ENCODE peak calls at places on chromosomes 4 and X, in seven cellular contexts. One of them, this sample, is unnamed.

GRCh38 chrX:9374537-9374936 is 90.3 kb upstream of the TBL1X start:
- DNase-seq in IMR-90: no peak
- DNase-seq in HFF-Myc: no peak
- DNase-seq in heart left ventricle: no peak
- DNase-seq in fibroblast of mammary gland: no peak
- DNase-seq in HepG2: no peak
- DNase-seq in CD8-positive, alpha-beta T cell: no peak
- DNase-seq in this sample: no peak

GRCh38 chr4:21802406-21802805 is 146.2 kb downstream of the KCNIP4 start:
- DNase-seq in IMR-90: no peak
- DNase-seq in HepG2: no peak
- DNase-seq in CD8-positive, alpha-beta T cell: no peak
- DNase-seq in fibroblast of mammary gland: peak; percentile 45
- DNase-seq in heart left ventricle: no peak
- DNase-seq in HFF-Myc: no peak
- DNase-seq in this sample: peak; percentile 78

GRCh38 chr4:121510260-121510942 is 129.6 kb upstream of the QRFPR start:
- DNase-seq in HFF-Myc: no peak
- DNase-seq in heart left ventricle: no peak
- DNase-seq in IMR-90: no peak
- DNase-seq in HepG2: no peak
- DNase-seq in CD8-positive, alpha-beta T cell: no peak
- DNase-seq in fibroblast of mammary gland: no peak
- DNase-seq in this sample: no peak

GRCh38 chr4:153488719-153489384 is 22.7 kb downstream of the TMEM131L start:
- DNase-seq in heart left ventricle: peak; percentile 72
- DNase-seq in HFF-Myc: no peak
- DNase-seq in fibroblast of mammary gland: no peak
- DNase-seq in HepG2: no peak
- DNase-seq in IMR-90: no peak
- DNase-seq in CD8-positive, alpha-beta T cell: no peak
- DNase-seq in this sample: peak; percentile 10

GRCh38 chrX:47232803-47233332 is at the start of gene USP11:
- DNase-seq in heart left ventricle: peak; percentile 54
- DNase-seq in HepG2: peak; percentile 47
- DNase-seq in fibroblast of mammary gland: peak; percentile 34
- DNase-seq in IMR-90: peak; percentile 51
- DNase-seq in HFF-Myc: no peak
- DNase-seq in CD8-positive, alpha-beta T cell: peak; percentile 67
- DNase-seq in this sample: peak; percentile 44

GRCh38 chrX:129833153-129834004 is 10.3 kb downstream of the ZDHHC9 start:
- DNase-seq in HFF-Myc: no peak
- DNase-seq in CD8-positive, alpha-beta T cell: no peak
- DNase-seq in heart left ventricle: no peak
- DNase-seq in IMR-90: peak; percentile 73
- DNase-seq in HepG2: no peak
- DNase-seq in fibroblast of mammary gland: peak; percentile 75
- DNase-seq in this sample: peak; percentile 47

GRCh38 chrX:27728291-27728690 is 79.5 kb upstream of the MAGEB10 start:
- DNase-seq in fibroblast of mammary gland: peak; percentile 36
- DNase-seq in heart left ventricle: no peak
- DNase-seq in CD8-positive, alpha-beta T cell: no peak
- DNase-seq in IMR-90: peak; percentile 42
- DNase-seq in HepG2: no peak
- DNase-seq in HFF-Myc: no peak
- DNase-seq in this sample: peak; percentile 72

GRCh38 chrX:72381439-72382198 is 75.9 kb upstream of the CITED1 start:
- DNase-seq in CD8-positive, alpha-beta T cell: no peak
- DNase-seq in heart left ventricle: no peak
- DNase-seq in fibroblast of mammary gland: peak; percentile 17
- DNase-seq in HepG2: peak; percentile 70
- DNase-seq in IMR-90: no peak
- DNase-seq in HFF-Myc: no peak
- DNase-seq in this sample: peak; percentile 20

GRCh38 chr4:152460488-152460887 is 75.4 kb downstream of the FBXW7 start:
- DNase-seq in fibroblast of mammary gland: peak; percentile 86
- DNase-seq in CD8-positive, alpha-beta T cell: no peak
- DNase-seq in heart left ventricle: no peak
- DNase-seq in HFF-Myc: peak; percentile 85
- DNase-seq in HepG2: peak; percentile 25
- DNase-seq in IMR-90: peak; percentile 78
- DNase-seq in this sample: peak; percentile 93

GRCh38 chr4:54998991-54999390 is 126.4 kb downstream of the KDR start:
- DNase-seq in IMR-90: peak; percentile 4
- DNase-seq in heart left ventricle: no peak
- DNase-seq in HepG2: no peak
- DNase-seq in HFF-Myc: no peak
- DNase-seq in fibroblast of mammary gland: peak; percentile 59
- DNase-seq in CD8-positive, alpha-beta T cell: no peak
- DNase-seq in this sample: peak; percentile 87

GRCh38 chr4:10161840-10162239 is 45.2 kb upstream of the WDR1 start:
- DNase-seq in fibroblast of mammary gland: no peak
- DNase-seq in heart left ventricle: no peak
- DNase-seq in HepG2: no peak
- DNase-seq in CD8-positive, alpha-beta T cell: peak; percentile 14
- DNase-seq in IMR-90: no peak
- DNase-seq in HFF-Myc: no peak
- DNase-seq in this sample: no peak

GRCh38 chrX:113634565-113634964 is 793.9 kb upstream of the AMOT start:
- DNase-seq in HepG2: no peak
- DNase-seq in HFF-Myc: no peak
- DNase-seq in CD8-positive, alpha-beta T cell: no peak
- DNase-seq in IMR-90: no peak
- DNase-seq in heart left ventricle: no peak
- DNase-seq in fibroblast of mammary gland: no peak
- DNase-seq in this sample: no peak

GRCh38 chr4:7650606-7651400 is 216.1 kb upstream of the PSAPL1 start:
- DNase-seq in HepG2: no peak
- DNase-seq in CD8-positive, alpha-beta T cell: no peak
- DNase-seq in HFF-Myc: no peak
- DNase-seq in heart left ventricle: no peak
- DNase-seq in IMR-90: no peak
- DNase-seq in fibroblast of mammary gland: peak; percentile 74
- DNase-seq in this sample: no peak

GRCh38 chr4:184510431-184510830 is 36.1 kb upstream of the IRF2 start:
- DNase-seq in fibroblast of mammary gland: peak; percentile 9
- DNase-seq in HepG2: no peak
- DNase-seq in IMR-90: no peak
- DNase-seq in HFF-Myc: no peak
- DNase-seq in heart left ventricle: no peak
- DNase-seq in CD8-positive, alpha-beta T cell: no peak
- DNase-seq in this sample: peak; percentile 11

DNA sequence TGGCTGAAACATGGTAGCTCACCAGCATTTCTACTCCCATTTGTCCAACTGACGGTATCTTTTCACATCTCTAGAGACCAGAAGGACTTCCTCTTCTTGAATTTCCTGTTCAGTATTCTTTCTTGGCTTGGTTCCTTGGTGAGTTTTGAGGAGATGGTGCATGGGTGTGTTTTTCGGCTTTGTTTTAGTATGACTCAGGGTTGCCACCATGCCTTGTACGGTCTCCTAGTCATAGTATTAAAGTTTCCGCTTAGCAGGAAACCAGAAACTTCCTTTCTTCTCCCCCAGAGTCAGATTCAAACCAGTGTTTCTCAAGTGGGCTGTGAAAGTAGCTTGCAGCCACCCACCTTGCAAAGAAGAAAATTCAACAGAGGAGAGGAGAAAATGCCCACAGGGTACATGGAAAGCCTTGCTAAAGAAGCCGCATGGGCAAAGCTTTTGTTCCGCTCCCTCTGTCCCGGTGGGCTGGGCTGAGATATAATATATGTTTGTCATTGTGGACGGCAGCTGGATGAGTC is 5.7 kb downstream of the CD99 start:
- DNase-seq in HFF-Myc: peak; percentile 79
- DNase-seq in IMR-90: peak; percentile 90
- DNase-seq in HepG2: no peak
- DNase-seq in fibroblast of mammary gland: peak; percentile 95
- DNase-seq in CD8-positive, alpha-beta T cell: peak; percentile 43
- DNase-seq in heart left ventricle: no peak
- DNase-seq in this sample: peak; percentile 93
- H3K4me3 ChIP-seq in HFF-Myc: no peak overlapping the region
- H3K4me3 ChIP-seq in IMR-90: no peak overlapping the region
- H3K4me3 ChIP-seq in HepG2: no peak overlapping the region
- H3K4me3 ChIP-seq in fibroblast of mammary gland: no peak overlapping the region
- H3K4me3 ChIP-seq in CD8-positive, alpha-beta T cell: peak overlapping the region; percentile 19
- H3K4me3 ChIP-seq in heart left ventricle: no peak overlapping the region
- H3K4me3 ChIP-seq in this sample: no peak overlapping the region

DNA sequence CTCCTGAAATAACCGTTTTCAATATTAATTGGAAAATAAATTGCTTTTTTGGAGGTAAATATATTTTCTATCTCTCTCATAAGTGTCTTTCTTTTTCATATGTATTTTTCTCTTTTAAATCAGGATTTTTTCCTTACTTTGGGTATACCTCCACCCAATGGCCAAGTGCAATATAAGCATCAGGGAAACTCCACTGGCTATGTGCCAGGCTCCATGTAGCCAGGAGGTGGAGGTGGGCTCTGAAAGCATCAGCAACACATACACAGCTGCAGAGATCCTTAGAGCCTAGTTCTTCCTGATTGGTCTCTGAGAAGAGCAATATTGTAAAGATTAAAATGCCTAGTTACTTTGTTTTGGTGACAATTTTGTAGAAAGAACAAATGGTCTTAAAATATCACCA is 3.4 kb downstream of the GABRA2 start:
- DNase-seq in HFF-Myc: no peak
- DNase-seq in HepG2: peak; percentile 28
- DNase-seq in heart left ventricle: no peak
- DNase-seq in IMR-90: no peak
- DNase-seq in CD8-positive, alpha-beta T cell: no peak
- DNase-seq in fibroblast of mammary gland: peak; percentile 4
- DNase-seq in this sample: peak; percentile 18
- TF ChIP-seq CTCF in HFF-Myc: no peak
- TF ChIP-seq CTCF in HepG2: no peak
- TF ChIP-seq CTCF in heart left ventricle: no peak
- TF ChIP-seq CTCF in IMR-90: no peak
- TF ChIP-seq CTCF in CD8-positive, alpha-beta T cell: no peak
- TF ChIP-seq CTCF in fibroblast of mammary gland: no peak
- TF ChIP-seq CTCF in this sample: peak; percentile 5

DNA sequence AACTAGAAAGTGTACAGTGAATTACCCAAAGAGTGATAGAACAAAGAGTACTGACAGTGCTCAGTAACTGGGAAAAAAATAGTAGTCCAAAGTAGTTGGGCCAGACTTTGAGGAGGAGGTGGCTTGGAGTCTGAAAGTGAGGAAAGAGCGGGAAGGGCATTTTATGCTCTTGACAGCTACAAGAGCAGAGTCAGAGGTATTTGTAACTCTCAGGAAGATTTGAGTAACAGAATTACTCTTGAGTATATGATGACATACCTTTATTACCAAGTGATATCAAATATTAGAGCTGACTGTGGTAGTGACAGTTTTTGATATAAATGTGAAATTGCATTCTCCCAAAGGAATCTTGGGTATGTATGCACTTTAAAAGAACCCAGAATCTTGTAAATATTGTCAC is 2.2 kb downstream of the SLAIN2 start:
- DNase-seq in heart left ventricle: no peak
- DNase-seq in IMR-90: peak; percentile 22
- DNase-seq in fibroblast of mammary gland: peak; percentile 38
- DNase-seq in HepG2: no peak
- DNase-seq in CD8-positive, alpha-beta T cell: no peak
- DNase-seq in HFF-Myc: no peak
- DNase-seq in this sample: peak; percentile 40
- H3K4me3 ChIP-seq in heart left ventricle: no peak overlapping the region
- H3K4me3 ChIP-seq in IMR-90: peak overlapping the region; percentile 90
- H3K4me3 ChIP-seq in fibroblast of mammary gland: peak overlapping the region; percentile 82
- H3K4me3 ChIP-seq in HepG2: peak overlapping the region; percentile 91
- H3K4me3 ChIP-seq in CD8-positive, alpha-beta T cell: no peak overlapping the region
- H3K4me3 ChIP-seq in HFF-Myc: peak overlapping the region; percentile 90
- H3K4me3 ChIP-seq in this sample: peak overlapping the region; percentile 90

GRCh38 chr4:87220094-87220831 is at the start of gene KLHL8:
- DNase-seq in IMR-90: peak; percentile 73
- DNase-seq in HFF-Myc: peak; percentile 25
- DNase-seq in CD8-positive, alpha-beta T cell: peak; percentile 83
- DNase-seq in heart left ventricle: peak; percentile 91
- DNase-seq in fibroblast of mammary gland: peak; percentile 76
- DNase-seq in HepG2: peak; percentile 75
- DNase-seq in this sample: peak; percentile 85
- TF ChIP-seq CTCF in IMR-90: peak; percentile 14
- TF ChIP-seq CTCF in HFF-Myc: no peak
- TF ChIP-seq CTCF in CD8-positive, alpha-beta T cell: peak; percentile 39
- TF ChIP-seq CTCF in heart left ventricle: no peak
- TF ChIP-seq CTCF in fibroblast of mammary gland: peak; percentile 18
- TF ChIP-seq CTCF in HepG2: peak; percentile 28
- TF ChIP-seq CTCF in this sample: peak; percentile 11

GRCh38 chr4:141133146-141134006 is at the start of gene RNF150:
- DNase-seq in fibroblast of mammary gland: peak; percentile 87
- DNase-seq in HepG2: peak; percentile 65
- DNase-seq in IMR-90: peak; percentile 92
- DNase-seq in HFF-Myc: peak; percentile 90
- DNase-seq in heart left ventricle: peak; percentile 83
- DNase-seq in CD8-positive, alpha-beta T cell: peak; percentile 7
- DNase-seq in this sample: peak; percentile 88
- H3K4me3 ChIP-seq in fibroblast of mammary gland: peak within 1 kb of the TSS; percentile 51
- H3K4me3 ChIP-seq in HepG2: peak within 1 kb of the TSS; percentile 69
- H3K4me3 ChIP-seq in IMR-90: peak within 1 kb of the TSS; percentile 97
- H3K4me3 ChIP-seq in HFF-Myc: peak within 1 kb of the TSS; percentile 85
- H3K4me3 ChIP-seq in heart left ventricle: peak within 1 kb of the TSS; percentile 83
- H3K4me3 ChIP-seq in CD8-positive, alpha-beta T cell: peak within 1 kb of the TSS; percentile 33
- H3K4me3 ChIP-seq in this sample: peak within 1 kb of the TSS; percentile 62

GRCh38 chr4:60657802-60658201 is 542.3 kb upstream of the ADGRL3 start:
- DNase-seq in CD8-positive, alpha-beta T cell: no peak
- DNase-seq in fibroblast of mammary gland: peak; percentile 2
- DNase-seq in HFF-Myc: no peak
- DNase-seq in heart left ventricle: no peak
- DNase-seq in IMR-90: peak; percentile 13
- DNase-seq in HepG2: no peak
- DNase-seq in this sample: peak; percentile 9

DNA sequence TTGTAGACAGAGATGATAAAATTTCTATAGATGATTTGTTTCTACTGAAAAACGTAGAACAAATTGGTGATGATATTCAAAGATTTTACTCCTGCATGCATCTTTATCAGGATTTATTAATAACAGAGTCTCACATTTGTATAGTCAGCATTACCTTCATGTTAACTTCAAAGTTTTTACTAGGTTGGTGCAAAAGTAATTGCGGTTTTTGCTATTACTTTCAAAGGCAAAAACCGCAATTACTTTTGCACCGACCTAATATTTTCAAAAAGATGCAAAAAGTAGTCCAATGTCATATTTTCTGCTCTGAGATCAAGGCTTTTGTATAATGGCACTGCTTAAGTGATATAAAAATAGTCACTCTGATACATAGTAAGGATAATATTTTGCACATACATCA is 536.4 kb upstream of the ADGRL3 start:
- DNase-seq in heart left ventricle: no peak
- DNase-seq in fibroblast of mammary gland: no peak
- DNase-seq in HepG2: no peak
- DNase-seq in HFF-Myc: no peak
- DNase-seq in IMR-90: no peak
- DNase-seq in CD8-positive, alpha-beta T cell: no peak
- DNase-seq in this sample: no peak
- TF ChIP-seq CTCF in heart left ventricle: no peak
- TF ChIP-seq CTCF in fibroblast of mammary gland: no peak
- TF ChIP-seq CTCF in HepG2: no peak
- TF ChIP-seq CTCF in HFF-Myc: no peak
- TF ChIP-seq CTCF in IMR-90: no peak
- TF ChIP-seq CTCF in CD8-positive, alpha-beta T cell: no peak
- TF ChIP-seq CTCF in this sample: no peak